ENCODE peak calls at places on chromosomes 7 and 10, in seven cellular contexts. N is mesendoderm, E is H9, U is neuronal stem cell, S is trophoblast cell, T is IMR-90, I is H1. O is an unnamed sample.

GRCh38 chr10:45442670-45443069 is 68.7 kb downstream of the ALOX5 start:
- DNase-seq in N (peak; percentile 40), U (no peak), I (no peak), E (peak; percentile 58), T (no peak), S (no peak), O (no peak)

GRCh38 chr10:128065881-128066534 is 60.2 kb downstream of the MKI67 start:
- DNase-seq in E (no peak), U (no peak), N (no peak), I (no peak), S (no peak), T (no peak), O (no peak)

GRCh38 chr10:70461397-70462348 is 16.9 kb upstream of the PALD1 start:
- DNase-seq in U (peak; percentile 47), T (peak; percentile 50), S (peak; percentile 45), I (no peak), N (peak; percentile 79), E (peak; percentile 75), O (peak; percentile 60)

GRCh38 chr10:70564113-70564725 is 38.3 kb downstream of the PRF1 start:
- DNase-seq in N (no peak), U (no peak), I (no peak), E (no peak), S (no peak), T (no peak), O (no peak)

GRCh38 chr10:84265378-84265777 is 20.5 kb downstream of the RGR start:
- DNase-seq in E (no peak), N (no peak), I (no peak), T (no peak), U (no peak), S (no peak), O (no peak)

GRCh38 chr10:15325243-15326002 is 45.7 kb downstream of the FAM171A1 start:
- DNase-seq in N (peak; percentile 46), I (no peak), S (no peak), T (peak; percentile 85), U (no peak), E (no peak), O (peak; percentile 76)

GRCh38 chr10:4214912-4215311 is 429.9 kb upstream of the KLF6 start:
- DNase-seq in N (peak; percentile 14), U (no peak), E (no peak), S (no peak), T (no peak), I (no peak), O (peak; percentile 35)

GRCh38 chr10:103463456-103463855 is 4.8 kb upstream of the CALHM1 start:
- DNase-seq in E (no peak), S (no peak), T (no peak), I (no peak), U (no peak), N (no peak), O (peak; percentile 30)

GRCh38 chr10:24958701-24959392 is 6.4 kb upstream of the PRTFDC1 start:
- DNase-seq in N (no peak), I (no peak), E (no peak), S (no peak), T (peak; percentile 80), U (no peak), O (peak; percentile 76)

GRCh38 chr7:100588438-100588837 is 2.3 kb downstream of the FBXO24 start:
- DNase-seq in I (no peak), N (no peak), S (no peak), E (no peak), U (no peak), T (peak; percentile 20), O (peak; percentile 51)

GRCh38 chr10:507908-508444 is 181.5 kb downstream of the DIP2C start:
- DNase-seq in E (no peak), S (no peak), I (no peak), T (no peak), N (no peak), U (no peak), O (no peak)

GRCh38 chr10:507355-507699 is 182.1 kb downstream of the DIP2C start:
- DNase-seq in N (no peak), S (no peak), I (no peak), T (no peak), U (no peak), E (no peak), O (no peak)

GRCh38 chr10:510415-510881 is 179.0 kb downstream of the DIP2C start:
- DNase-seq in T (peak; percentile 16), I (no peak), S (no peak), N (no peak), U (no peak), E (no peak), O (no peak)

GRCh38 chr10:509361-510102 is 179.9 kb downstream of the DIP2C start:
- DNase-seq in E (no peak), S (no peak), N (no peak), T (no peak), I (no peak), U (no peak), O (no peak)

GRCh38 chr10:508726-509125 is 180.7 kb downstream of the DIP2C start:
- DNase-seq in E (no peak), U (no peak), I (no peak), S (no peak), N (no peak), T (no peak), O (no peak)
- H3K18ac ChIP-seq in E (no peak overlapping the region), U (no peak overlapping the region), I (no peak overlapping the region), S (no peak overlapping the region), N (no peak overlapping the region), T (no peak overlapping the region), O (no peak overlapping the region)

GRCh38 chr10:102461187-102462054 is 10.1 kb upstream of the C10orf95 start:
- DNase-seq in N (peak; percentile 96), U (peak; percentile 84), E (peak; percentile 95), I (peak; percentile 75), S (peak; percentile 98), T (peak; percentile 67), O (peak; percentile 81)

GRCh38 chr10:102453502-102453901 is 2.2 kb upstream of the C10orf95 start:
- DNase-seq in T (no peak), U (no peak), I (no peak), S (peak; percentile 60), E (no peak), N (no peak), O (peak; percentile 63)

GRCh38 chr10:102460836-102461186 is 9.5 kb upstream of the C10orf95 start:
- DNase-seq in S (no peak), E (no peak), T (no peak), U (no peak), N (no peak), I (no peak), O (no peak)

GRCh38 chr10:102455893-102456471 is 4.6 kb upstream of the C10orf95 start:
- DNase-seq in S (peak; percentile 77), I (no peak), T (peak; percentile 93), U (no peak), E (peak; percentile 64), N (peak; percentile 95), O (peak; percentile 92)

DNA sequence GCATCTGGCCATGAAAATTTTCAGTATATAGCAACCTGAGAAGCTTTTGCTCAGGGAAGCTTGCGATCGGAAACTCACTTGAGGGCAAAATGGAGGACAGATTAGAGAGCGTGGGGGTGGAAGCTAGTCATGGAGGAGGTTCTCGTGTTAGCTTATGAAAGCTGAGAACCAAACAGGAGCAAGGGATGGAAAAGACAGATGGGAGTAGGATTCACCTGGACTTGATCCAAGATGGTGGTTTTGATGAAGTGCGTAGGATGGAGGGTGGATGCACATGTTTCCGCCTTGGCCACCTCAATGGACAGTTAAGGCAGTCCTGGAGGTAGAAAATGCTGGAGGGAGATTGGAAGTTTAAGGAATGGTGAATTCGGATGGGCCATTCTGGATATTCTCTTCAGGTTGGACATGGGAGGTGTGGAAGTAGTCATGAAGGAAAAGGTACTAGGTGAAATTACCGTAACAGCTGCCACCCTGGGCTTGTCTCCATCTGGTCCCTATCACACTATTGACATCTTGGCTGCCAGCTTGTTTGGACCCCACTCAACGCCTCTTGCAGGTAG is 6.3 kb upstream of the C10orf95 start:
- DNase-seq in T (no peak), E (no peak), U (no peak), N (no peak), S (no peak), I (no peak), O (no peak)
- H3K18ac ChIP-seq in T (no peak overlapping the region), E (no peak overlapping the region), U (no peak overlapping the region), N (no peak overlapping the region), S (no peak overlapping the region), I (no peak overlapping the region), O (no peak overlapping the region)

GRCh38 chr7:20895563-20895962 is 108.9 kb upstream of the SP8 start:
- DNase-seq in S (no peak), T (no peak), I (no peak), N (no peak), U (no peak), E (no peak), O (peak; percentile 58)

GRCh38 chr7:20896996-20897395 is 110.3 kb upstream of the SP8 start:
- DNase-seq in N (no peak), S (no peak), E (no peak), I (no peak), U (no peak), T (no peak), O (no peak)

GRCh38 chr7:20894806-20895205 is 108.1 kb upstream of the SP8 start:
- DNase-seq in S (no peak), E (no peak), T (no peak), N (no peak), U (no peak), I (no peak), O (peak; percentile 48)

DNA sequence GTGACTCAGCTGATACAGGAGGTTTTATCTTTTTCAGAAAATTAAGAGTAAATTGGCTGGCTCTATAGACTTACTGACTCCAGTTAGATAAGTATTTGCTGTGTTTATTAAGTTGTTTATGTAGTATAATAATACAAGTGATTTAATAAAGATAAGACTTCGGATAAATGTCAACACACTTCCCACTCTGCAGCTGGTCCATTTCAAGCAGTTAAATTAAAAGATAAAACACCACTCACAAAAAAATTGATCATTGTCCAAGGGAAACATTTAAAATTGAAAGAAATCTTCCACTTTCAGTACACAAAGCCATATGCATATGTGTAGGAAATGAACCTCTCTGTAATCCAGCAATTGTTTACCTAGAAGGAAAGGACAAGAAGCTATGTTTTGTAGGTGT is 106.1 kb upstream of the SP8 start:
- DNase-seq in S (no peak), E (no peak), I (no peak), T (no peak), U (no peak), N (no peak), O (no peak)
- H3K18ac ChIP-seq in S (no peak overlapping the region), E (no peak overlapping the region), I (no peak overlapping the region), T (no peak overlapping the region), U (no peak overlapping the region), N (no peak overlapping the region), O (no peak overlapping the region)

DNA sequence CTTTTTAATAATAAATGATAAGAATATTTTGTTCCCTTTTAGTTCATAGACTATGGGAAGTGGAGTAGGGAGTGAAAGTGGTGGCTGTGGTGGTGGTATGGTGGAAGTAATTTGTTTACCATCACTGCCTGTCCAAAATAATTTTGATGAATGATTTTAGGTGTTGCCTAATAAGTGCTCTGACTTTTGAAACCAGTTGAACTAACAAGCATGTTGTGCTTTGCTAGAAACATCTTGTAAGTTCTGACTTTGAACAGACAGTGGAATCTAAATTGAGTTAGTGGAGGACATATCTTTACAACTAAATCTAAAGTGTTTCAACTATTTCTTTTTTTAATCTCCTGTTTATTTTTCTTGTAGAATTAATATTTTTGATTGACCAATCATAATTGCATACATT is 49.7 kb downstream of the ZEB1 start:
- DNase-seq in N (no peak), I (no peak), S (no peak), U (no peak), E (no peak), T (no peak), O (no peak)
- H3K18ac ChIP-seq in N (no peak overlapping the region), I (no peak overlapping the region), S (no peak overlapping the region), U (no peak overlapping the region), E (no peak overlapping the region), T (no peak overlapping the region), O (no peak overlapping the region)

GRCh38 chr7:141945356-141945755 is 1.4 kb downstream of the CLEC5A start:
- DNase-seq in I (no peak), U (no peak), S (peak; percentile 53), E (no peak), N (no peak), T (no peak), O (no peak)
- H3K18ac ChIP-seq in I (no peak overlapping the region), U (no peak overlapping the region), S (no peak overlapping the region), E (no peak overlapping the region), N (no peak overlapping the region), T (no peak overlapping the region), O (no peak overlapping the region)